ENCODE peak calls at places on chromosome 18, in nine cellular contexts. H is hypothalamus; Y is SW480; N is CD8-positive, alpha-beta memory T cell; X is GM06990; A is HT-29; Q is stimulated activated effector memory CD8-positive, alpha-beta T cell treated with anti-CD3 and anti-CD28 coated beads, Interleukin-12 subunit alpha, Interleukin-12 subunit beta, amount 100 ng/mL, for 72 hours; D is non-pigmented ciliary epithelial cell; W is astrocyte of the hippocampus. F is an unnamed sample.

GRCh38 chr18:57208056-57208455 is 61.2 kb downstream of the BOD1L2 start:
- DNase-seq in H (no peak), Y (peak), N (no peak), X (no peak), A (no peak), Q (no peak), D (no peak), W (no peak), F (no peak)

GRCh38 chr18:1498216-1498615 is 593.5 kb downstream of the ADCYAP1 start:
- DNase-seq in H (no peak), Y (no peak), N (no peak), X (no peak), A (no peak), Q (no peak), D (no peak), W (no peak), F (no peak)

GRCh38 chr18:6929370-6930102 is 188.1 kb downstream of the LAMA1 start:
- DNase-seq in H (no peak), Y (peak), N (no peak), X (no peak), A (peak), Q (no peak), D (no peak), W (no peak), F (no peak)

GRCh38 chr18:75280427-75281280 is 70.1 kb downstream of the TSHZ1 start:
- DNase-seq in H (no peak), Y (no peak), N (no peak), X (no peak), A (peak), Q (no peak), D (no peak), W (peak), F (no peak)

GRCh38 chr18:80245781-80246655 is 1.3 kb downstream of the PARD6G start:
- DNase-seq in H (no peak), Y (no peak), N (no peak), X (no peak), A (no peak), Q (peak), D (no peak), W (peak), F (no peak)

GRCh38 chr18:32042337-32042736 is 23.7 kb downstream of the RNF125 start:
- DNase-seq in H (no peak), Y (no peak), N (no peak), X (no peak), A (no peak), Q (no peak), D (no peak), W (no peak), F (no peak)

GRCh38 chr18:73707035-73707434 is 440.6 kb downstream of the FBXO15 start:
- DNase-seq in H (no peak), Y (no peak), N (no peak), X (no peak), A (no peak), Q (no peak), D (peak), W (no peak), F (no peak)

GRCh38 chr18:7236899-7237298 is 6.0 kb downstream of the LRRC30 start:
- DNase-seq in H (no peak), Y (no peak), N (no peak), X (no peak), A (no peak), Q (no peak), D (no peak), W (no peak), F (no peak)

GRCh38 chr18:25445430-25445829 is 93.5 kb upstream of the ZNF521 start:
- DNase-seq in H (no peak), Y (no peak), N (no peak), X (no peak), A (no peak), Q (no peak), D (no peak), W (no peak), F (no peak)

GRCh38 chr18:24427484-24427883 is 1.0 kb downstream of the IMPACT start:
- DNase-seq in H (no peak), Y (peak), N (no peak), X (no peak), A (no peak), Q (no peak), D (no peak), W (peak), F (no peak)

GRCh38 chr18:61531891-61532290 is 198.7 kb downstream of the CDH20 start:
- DNase-seq in H (no peak), Y (no peak), N (no peak), X (no peak), A (no peak), Q (no peak), D (no peak), W (no peak), F (no peak)

GRCh38 chr18:23237524-23238151 is 102.4 kb downstream of the CABLES1 start:
- DNase-seq in H (peak), Y (no peak), N (no peak), X (peak), A (no peak), Q (peak), D (no peak), W (peak), F (no peak)

GRCh38 chr18:14784133-14784532 is 36.2 kb downstream of the ANKRD30B start:
- DNase-seq in H (no peak), Y (no peak), N (no peak), X (no peak), A (peak), Q (no peak), D (no peak), W (no peak), F (no peak)

GRCh38 chr18:43013489-43013888 is 102.0 kb downstream of the RIT2 start:
- DNase-seq in H (no peak), Y (no peak), N (no peak), X (no peak), A (no peak), Q (no peak), D (peak), W (peak), F (no peak)

GRCh38 chr18:11411021-11411420 is 198.4 kb upstream of the SLC35G4 start:
- DNase-seq in H (no peak), Y (no peak), N (no peak), X (no peak), A (no peak), Q (no peak), D (no peak), W (no peak), F (no peak)

GRCh38 chr18:46411862-46412690 is 244.9 kb downstream of the LOXHD1 start:
- DNase-seq in H (peak), Y (no peak), N (no peak), X (no peak), A (no peak), Q (no peak), D (no peak), W (no peak), F (no peak)

GRCh38 chr18:23479829-23480505 is 23.3 kb upstream of the RMC1 start:
- DNase-seq in H (no peak), Y (no peak), N (no peak), X (peak), A (no peak), Q (no peak), D (no peak), W (no peak), F (no peak)

GRCh38 chr18:35618703-35619102 is 37.2 kb downstream of the GALNT1 start:
- DNase-seq in H (no peak), Y (no peak), N (no peak), X (no peak), A (no peak), Q (no peak), D (no peak), W (no peak), F (no peak)

GRCh38 chr18:58044370-58045264 is 591 bp downstream of the NEDD4L start:
- DNase-seq in H (peak), Y (peak), N (peak), X (peak), A (no peak), Q (peak), D (no peak), W (peak), F (no peak)

GRCh38 chr18:23828426-23828825 is 139.2 kb downstream of the LAMA3 start:
- DNase-seq in H (no peak), Y (peak), N (peak), X (peak), A (peak), Q (no peak), D (peak), W (peak), F (peak)

GRCh38 chr18:27143580-27144287 is 41.4 kb downstream of the CHST9 start:
- DNase-seq in H (peak), Y (no peak), N (no peak), X (no peak), A (no peak), Q (no peak), D (no peak), W (peak), F (no peak)

GRCh38 chr18:62522178-62522509 is 681 bp upstream of the ZCCHC2 start:
- DNase-seq in H (no peak), Y (peak), N (no peak), X (no peak), A (peak), Q (no peak), D (no peak), W (no peak), F (no peak)

GRCh38 chr18:58549814-58550339 is 79.0 kb downstream of the ALPK2 start:
- DNase-seq in H (no peak), Y (no peak), N (no peak), X (no peak), A (peak), Q (no peak), D (no peak), W (no peak), F (no peak)

GRCh38 chr18:9335255-9336045 is 877 bp downstream of the TWSG1 start:
- DNase-seq in H (no peak), Y (no peak), N (no peak), X (no peak), A (no peak), Q (no peak), D (no peak), W (peak), F (no peak)

GRCh38 chr18:11272516-11272915 is 123.1 kb upstream of the PIEZO2 start:
- DNase-seq in H (no peak), Y (no peak), N (no peak), X (no peak), A (no peak), Q (no peak), D (no peak), W (no peak), F (no peak)

GRCh38 chr18:35158728-35159443 is 81.9 kb upstream of the ZNF397 start:
- DNase-seq in H (no peak), Y (no peak), N (no peak), X (no peak), A (no peak), Q (peak), D (no peak), W (no peak), F (no peak)

GRCh38 chr18:32684940-32685339 is 87.9 kb downstream of the KLHL14 start:
- DNase-seq in H (no peak), Y (no peak), N (no peak), X (no peak), A (no peak), Q (no peak), D (no peak), W (no peak), F (no peak)

GRCh38 chr18:61637319-61637718 is 255.5 kb downstream of the RNF152 start:
- DNase-seq in H (no peak), Y (no peak), N (no peak), X (no peak), A (no peak), Q (no peak), D (no peak), W (no peak), F (no peak)

GRCh38 chr18:58176915-58177717 is 133.1 kb downstream of the NEDD4L start:
- DNase-seq in H (no peak), Y (no peak), N (no peak), X (no peak), A (peak), Q (no peak), D (peak), W (peak), F (peak)

GRCh38 chr18:6773777-6774176 is 44.3 kb downstream of the ARHGAP28 start:
- DNase-seq in H (no peak), Y (no peak), N (no peak), X (no peak), A (no peak), Q (no peak), D (no peak), W (no peak), F (no peak)

GRCh38 chr18:79465392-79465991 is 69.8 kb downstream of the NFATC1 start:
- DNase-seq in H (no peak), Y (no peak), N (no peak), X (peak), A (no peak), Q (no peak), D (no peak), W (no peak), F (no peak)

GRCh38 chr18:3892141-3892540 is 442.2 kb downstream of the TGIF1 start:
- DNase-seq in H (no peak), Y (no peak), N (no peak), X (no peak), A (no peak), Q (no peak), D (no peak), W (no peak), F (no peak)

GRCh38 chr18:8785855-8786765 is 80.8 kb downstream of the MTCL1 start:
- DNase-seq in H (no peak), Y (no peak), N (no peak), X (no peak), A (no peak), Q (no peak), D (no peak), W (no peak), F (no peak)

F was measured in stromal cell of bone marrow.